ENCODE peak calls at places on chromosomes 6 and 20, in six cellular contexts. R is T-helper 2 cell; H is fibroblast of mammary gland; X is CD4-positive, alpha-beta T cell; N is glutamatergic neuron; T is fibroblast of pulmonary artery. D is an unnamed sample.

GRCh38 chr20:24572862-24573261 is 103.4 kb downstream of the SYNDIG1 start:
- DNase-seq in R (no peak), H (no peak), X (no peak), N (no peak), T (no peak), D (no peak)

GRCh38 chr20:24977336-24977735 is 15.2 kb downstream of the APMAP start:
- DNase-seq in R (no peak), H (no peak), X (no peak), N (no peak), T (no peak), D (no peak)

GRCh38 chr6:122323361-122323760 is 76.1 kb upstream of the HSF2 start:
- DNase-seq in R (peak), H (no peak), X (no peak), N (no peak), T (no peak), D (no peak)

GRCh38 chr20:8901237-8902025 is 167.5 kb upstream of the PLCB4 start:
- DNase-seq in R (no peak), H (peak), X (no peak), N (no peak), T (no peak), D (no peak)

GRCh38 chr6:116422238-116422637 is 38.9 kb upstream of the CALHM6 start:
- DNase-seq in R (no peak), H (no peak), X (no peak), N (no peak), T (no peak), D (no peak)

GRCh38 chr20:8331740-8332412 is 199.8 kb downstream of the PLCB1 start:
- DNase-seq in R (no peak), H (peak), X (no peak), N (no peak), T (peak), D (no peak)

GRCh38 chr6:158073776-158074175 is 92.1 kb downstream of the SYNJ2 start:
- DNase-seq in R (no peak), H (no peak), X (no peak), N (no peak), T (peak), D (no peak)

GRCh38 chr6:56899311-56899710 is 55.6 kb upstream of the BEND6 start:
- DNase-seq in R (no peak), H (peak), X (no peak), N (no peak), T (peak), D (no peak)

GRCh38 chr6:7176208-7176607 is 68.4 kb downstream of the RREB1 start:
- DNase-seq in R (no peak), H (no peak), X (no peak), N (peak), T (no peak), D (no peak)

GRCh38 chr6:109998159-109998785 is 20.2 kb downstream of the GPR6 start:
- DNase-seq in R (no peak), H (peak), X (no peak), N (no peak), T (peak), D (no peak)

D was measured in CD8-positive, alpha-beta T cell.